ENCODE peak calls at places on chromosomes 7 and 10, in ten cellular contexts. R is transverse colon, Q is SK-N-SH, D is K562, M is Panc1, Y is esophagus muscularis mucosa, H is suprapubic skin, I is HCT116, E is endothelial cell of umbilical vein, T is spleen. V is an unnamed sample.

GRCh38 chr7:141144921-141145629 is 71.2 kb downstream of the TMEM178B start:
- DNase-seq in R (no peak), Q (peak), D (no peak), M (no peak), Y (no peak), H (no peak), I (no peak), E (no peak), T (no peak), V (no peak)

GRCh38 chr7:90595801-90596683 is at the start of gene CDK14:
- DNase-seq in R (peak), Q (peak), D (peak), M (no peak), Y (no peak), H (peak), I (peak), E (peak), T (peak), V (peak)

GRCh38 chr10:95756061-95756751 is at the start of gene ENTPD1:
- DNase-seq in R (peak), Q (no peak), D (no peak), M (no peak), Y (no peak), H (no peak), I (no peak), E (peak), T (no peak), V (no peak)

GRCh38 chr7:18126274-18126673 is 98.6 kb upstream of the PRPS1L1 start:
- DNase-seq in R (no peak), Q (no peak), D (no peak), M (no peak), Y (no peak), H (no peak), I (no peak), E (no peak), T (no peak), V (no peak)

GRCh38 chr10:100009283-100009792 is 409 bp downstream of the DNMBP start:
- DNase-seq in R (peak), Q (no peak), D (no peak), M (no peak), Y (no peak), H (no peak), I (no peak), E (peak), T (peak), V (peak)

GRCh38 chr10:55370021-55370420 is 569.0 kb upstream of the PCDH15 start:
- DNase-seq in R (no peak), Q (peak), D (no peak), M (no peak), Y (no peak), H (no peak), I (no peak), E (no peak), T (no peak), V (no peak)

GRCh38 chr10:71323407-71323806 is 4.3 kb downstream of the SLC29A3 start:
- DNase-seq in R (no peak), Q (peak), D (peak), M (no peak), Y (no peak), H (no peak), I (peak), E (peak), T (no peak), V (no peak)

GRCh38 chr10:94524146-94524545 is 21.4 kb upstream of the HELLS start:
- DNase-seq in R (no peak), Q (no peak), D (no peak), M (no peak), Y (no peak), H (no peak), I (no peak), E (no peak), T (no peak), V (no peak)

GRCh38 chr10:128061306-128062300 is 64.6 kb downstream of the MKI67 start:
- DNase-seq in R (no peak), Q (no peak), D (no peak), M (no peak), Y (no peak), H (peak), I (no peak), E (peak), T (peak), V (no peak)

GRCh38 chr7:21412291-21412896 is 15.5 kb upstream of the SP4 start:
- DNase-seq in R (no peak), Q (no peak), D (no peak), M (no peak), Y (no peak), H (no peak), I (no peak), E (no peak), T (no peak), V (no peak)

GRCh38 chr10:80468002-80468401 is 13.9 kb downstream of the TSPAN14 start:
- DNase-seq in R (peak), Q (peak), D (peak), M (no peak), Y (no peak), H (peak), I (no peak), E (peak), T (peak), V (peak)

GRCh38 chr10:92573091-92573797 is 649 bp downstream of the IDE start:
- DNase-seq in R (peak), Q (peak), D (no peak), M (no peak), Y (no peak), H (no peak), I (no peak), E (peak), T (peak), V (peak)

GRCh38 chr10:24519950-24520349 is 203.7 kb downstream of the ARHGAP21 start:
- DNase-seq in R (no peak), Q (no peak), D (no peak), M (no peak), Y (no peak), H (no peak), I (no peak), E (no peak), T (no peak), V (no peak)

GRCh38 chr7:30469303-30469702 is 9.3 kb downstream of the NOD1 start:
- DNase-seq in R (peak), Q (no peak), D (no peak), M (no peak), Y (peak), H (peak), I (peak), E (peak), T (peak), V (peak)
- TF ChIP-seq POLR2AphosphoS5 in R (peak), Q (peak), D (no peak), M (no peak), Y (peak), H (no peak), I (no peak), E (no peak), T (peak), V (peak)

GRCh38 chr10:125151824-125152634 is 8.3 kb downstream of the CTBP2 start:
- DNase-seq in R (peak), Q (no peak), D (peak), M (no peak), Y (no peak), H (no peak), I (no peak), E (no peak), T (peak), V (no peak)
- H3K4me3 ChIP-seq in R (peak), Q (no peak), D (no peak), M (no peak), Y (peak), H (peak), I (peak), E (no peak), T (peak), V (no peak)

GRCh38 chr10:132412316-132413192 is 15.6 kb downstream of the PWWP2B start:
- DNase-seq in R (no peak), Q (peak), D (no peak), M (no peak), Y (no peak), H (no peak), I (no peak), E (no peak), T (peak), V (no peak)

GRCh38 chr10:132410056-132410778 is 13.2 kb downstream of the PWWP2B start:
- DNase-seq in R (no peak), Q (no peak), D (no peak), M (no peak), Y (no peak), H (no peak), I (no peak), E (no peak), T (peak), V (no peak)

GRCh38 chr10:132413226-132414205 is 16.5 kb downstream of the PWWP2B start:
- DNase-seq in R (no peak), Q (no peak), D (peak), M (no peak), Y (no peak), H (no peak), I (no peak), E (no peak), T (peak), V (no peak)

GRCh38 chr10:132410779-132411532 is 14.0 kb downstream of the PWWP2B start:
- DNase-seq in R (no peak), Q (peak), D (no peak), M (no peak), Y (no peak), H (no peak), I (no peak), E (no peak), T (peak), V (no peak)

GRCh38 chr10:132411561-132412253 is 14.7 kb downstream of the PWWP2B start:
- DNase-seq in R (peak), Q (peak), D (no peak), M (no peak), Y (no peak), H (no peak), I (no peak), E (peak), T (peak), V (no peak)
- TF ChIP-seq POLR2AphosphoS5 in R (no peak), Q (no peak), D (no peak), M (no peak), Y (peak), H (no peak), I (no peak), E (no peak), T (no peak), V (no peak)

GRCh38 chr10:484441-484924 is 205.0 kb downstream of the DIP2C start:
- DNase-seq in R (peak), Q (no peak), D (no peak), M (no peak), Y (no peak), H (no peak), I (no peak), E (peak), T (peak), V (no peak)
- H3K4me3 ChIP-seq in R (peak), Q (no peak), D (no peak), M (peak), Y (peak), H (peak), I (no peak), E (peak), T (peak), V (peak)

GRCh38 chr10:5041471-5042023 is 37.9 kb upstream of the AKR1C2 start:
- DNase-seq in R (no peak), Q (no peak), D (no peak), M (no peak), Y (peak), H (no peak), I (no peak), E (no peak), T (no peak), V (no peak)

GRCh38 chr10:5042922-5043321 is 39.3 kb upstream of the AKR1C2 start:
- DNase-seq in R (no peak), Q (no peak), D (no peak), M (no peak), Y (no peak), H (no peak), I (no peak), E (no peak), T (no peak), V (no peak)

GRCh38 chr10:5046410-5046809 is 42.8 kb upstream of the AKR1C2 start:
- DNase-seq in R (no peak), Q (no peak), D (no peak), M (no peak), Y (no peak), H (no peak), I (no peak), E (no peak), T (no peak), V (no peak)

GRCh38 chr10:5045095-5045494 is 41.4 kb upstream of the AKR1C2 start:
- DNase-seq in R (no peak), Q (no peak), D (no peak), M (no peak), Y (no peak), H (no peak), I (no peak), E (no peak), T (no peak), V (no peak)

DNA sequence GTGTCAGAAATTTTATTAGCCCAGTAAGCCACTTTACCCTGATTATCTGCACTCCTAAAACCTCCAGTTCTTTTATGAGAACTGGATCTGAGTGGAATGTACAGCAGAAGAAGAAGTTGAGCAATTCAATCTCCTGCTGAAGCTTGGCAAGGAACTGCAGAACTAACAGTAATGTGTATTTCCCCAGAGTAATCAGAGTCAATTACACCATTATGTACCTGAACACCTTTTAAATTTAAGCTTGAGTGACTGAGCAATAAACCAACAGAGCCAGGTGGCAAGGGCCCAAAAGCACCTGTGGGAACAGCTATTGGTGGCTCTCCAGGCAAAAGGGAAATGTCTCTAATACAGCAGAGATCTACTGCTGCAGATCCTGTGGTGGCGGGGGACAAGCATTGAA is 40.1 kb upstream of the AKR1C2 start:
- DNase-seq in R (peak), Q (no peak), D (no peak), M (no peak), Y (no peak), H (no peak), I (no peak), E (no peak), T (no peak), V (no peak)
- TF ChIP-seq POLR2AphosphoS5 in R (no peak), Q (no peak), D (no peak), M (no peak), Y (no peak), H (no peak), I (no peak), E (no peak), T (no peak), V (no peak)